ENCODE peak calls at places on chromosomes 3 and 15, in eight cellular contexts. S, K, V, E, I, H, W and F are unnamed samples.

GRCh38 chr3:38647217-38647970 is 2.1 kb downstream of the SCN5A start:
- DNase-seq in S (no peak), K (no peak), V (no peak), E (no peak), I (no peak), H (no peak), W (no peak), F (no peak)

GRCh38 chr3:180747805-180748361 is 68.6 kb upstream of the CCDC39 start:
- DNase-seq in S (no peak), K (no peak), V (no peak), E (no peak), I (peak; percentile 37), H (no peak), W (no peak), F (no peak)

GRCh38 chr3:184635126-184635525 is 73.5 kb downstream of the EPHB3 start:
- DNase-seq in S (no peak), K (peak; percentile 72), V (no peak), E (no peak), I (no peak), H (no peak), W (no peak), F (no peak)

GRCh38 chr3:127779747-127780146 is 42.6 kb downstream of the MGLL start:
- DNase-seq in S (no peak), K (no peak), V (no peak), E (peak; percentile 50), I (no peak), H (no peak), W (no peak), F (no peak)

GRCh38 chr3:169813757-169814517 is 1.2 kb upstream of the LRRC34 start:
- DNase-seq in S (no peak), K (no peak), V (peak; percentile 91), E (no peak), I (peak; percentile 25), H (no peak), W (no peak), F (peak; percentile 60)

GRCh38 chr3:151976211-151977050 is 103.0 kb downstream of the SUCNR1 start:
- DNase-seq in S (no peak), K (no peak), V (no peak), E (peak; percentile 96), I (peak; percentile 15), H (no peak), W (peak; percentile 37), F (no peak)

GRCh38 chr3:8606666-8607065 is 37.9 kb downstream of the SSUH2 start:
- DNase-seq in S (no peak), K (no peak), V (no peak), E (peak; percentile 9), I (no peak), H (no peak), W (no peak), F (no peak)

GRCh38 chr3:29486087-29486486 is 205.2 kb downstream of the RBMS3 start:
- DNase-seq in S (no peak), K (no peak), V (no peak), E (peak; percentile 52), I (no peak), H (no peak), W (peak; percentile 13), F (no peak)

GRCh38 chr3:188830955-188831354 is 340.8 kb upstream of the TPRG1 start:
- DNase-seq in S (no peak), K (no peak), V (peak; percentile 3), E (no peak), I (no peak), H (no peak), W (no peak), F (no peak)

GRCh38 chr15:35764661-35765519 is 218.9 kb upstream of the DPH6 start:
- DNase-seq in S (no peak), K (no peak), V (no peak), E (no peak), I (no peak), H (no peak), W (no peak), F (no peak)

GRCh38 chr3:54427951-54428871 is 305.9 kb downstream of the CACNA2D3 start:
- DNase-seq in S (no peak), K (no peak), V (peak; percentile 57), E (peak; percentile 65), I (peak; percentile 80), H (peak; percentile 40), W (peak; percentile 17), F (no peak)

GRCh38 chr15:73899197-73900128 is 26.1 kb downstream of the TBC1D21 start:
- DNase-seq in S (no peak), K (no peak), V (no peak), E (no peak), I (no peak), H (no peak), W (no peak), F (no peak)

GRCh38 chr3:194129581-194130133 is 6.3 kb upstream of the HES1 start:
- DNase-seq in S (no peak), K (no peak), V (no peak), E (peak; percentile 72), I (peak; percentile 83), H (peak; percentile 38), W (no peak), F (no peak)

GRCh38 chr3:155032918-155033317 is 47.2 kb upstream of the MME start:
- DNase-seq in S (no peak), K (no peak), V (no peak), E (peak; percentile 62), I (no peak), H (no peak), W (no peak), F (no peak)

GRCh38 chr3:107660316-107660976 is 137.7 kb downstream of the BBX start:
- DNase-seq in S (no peak), K (no peak), V (peak; percentile 59), E (peak; percentile 61), I (peak; percentile 57), H (no peak), W (no peak), F (no peak)

GRCh38 chr3:40584625-40585189 is 59.9 kb downstream of the ZNF621 start:
- DNase-seq in S (peak; percentile 36), K (peak; percentile 94), V (peak; percentile 68), E (peak; percentile 74), I (peak; percentile 94), H (peak; percentile 91), W (peak; percentile 40), F (peak; percentile 32)

GRCh38 chr3:188076176-188076575 is 77.8 kb upstream of the LPP start:
- DNase-seq in S (no peak), K (no peak), V (no peak), E (no peak), I (no peak), H (peak; percentile 26), W (no peak), F (no peak)

GRCh38 chr3:138941259-138941885 is 5.6 kb downstream of the FOXL2 start:
- DNase-seq in S (no peak), K (no peak), V (peak; percentile 27), E (peak; percentile 43), I (peak; percentile 61), H (no peak), W (peak; percentile 57), F (no peak)

GRCh38 chr3:83890039-83890762 is 1068.6 kb upstream of the CADM2 start:
- DNase-seq in S (no peak), K (no peak), V (no peak), E (peak; percentile 10), I (no peak), H (no peak), W (no peak), F (no peak)

GRCh38 chr3:100634493-100635272 is 25.3 kb downstream of the ADGRG7 start:
- DNase-seq in S (no peak), K (no peak), V (peak; percentile 17), E (peak; percentile 33), I (peak; percentile 49), H (peak; percentile 15), W (no peak), F (no peak)

GRCh38 chr3:139101396-139101795 is 56.7 kb upstream of the PRR23C start:
- DNase-seq in S (no peak), K (no peak), V (peak; percentile 28), E (no peak), I (no peak), H (no peak), W (no peak), F (no peak)

GRCh38 chr3:153097213-153097612 is 64.8 kb upstream of the RAP2B start:
- DNase-seq in S (no peak), K (no peak), V (no peak), E (no peak), I (no peak), H (no peak), W (no peak), F (no peak)

GRCh38 chr3:48418140-48418539 is 11.7 kb downstream of the PLXNB1 start:
- DNase-seq in S (no peak), K (peak; percentile 35), V (no peak), E (no peak), I (no peak), H (no peak), W (no peak), F (no peak)

GRCh38 chr3:126261037-126261436 is 80.7 kb upstream of the ALDH1L1 start:
- DNase-seq in S (peak; percentile 31), K (peak; percentile 70), V (peak; percentile 87), E (peak; percentile 47), I (peak; percentile 55), H (peak; percentile 77), W (no peak), F (no peak)

GRCh38 chr3:126258670-126259069 is 78.3 kb upstream of the ALDH1L1 start:
- DNase-seq in S (no peak), K (peak; percentile 45), V (peak; percentile 83), E (no peak), I (no peak), H (no peak), W (no peak), F (no peak)

GRCh38 chr3:126257984-126258383 is 77.6 kb upstream of the ALDH1L1 start:
- DNase-seq in S (no peak), K (no peak), V (no peak), E (no peak), I (no peak), H (no peak), W (no peak), F (no peak)

GRCh38 chr3:126262227-126262626 is 81.8 kb upstream of the ALDH1L1 start:
- DNase-seq in S (no peak), K (no peak), V (no peak), E (no peak), I (no peak), H (no peak), W (no peak), F (no peak)

GRCh38 chr3:126259411-126260391 is 79.3 kb upstream of the ALDH1L1 start:
- DNase-seq in S (peak; percentile 36), K (peak; percentile 78), V (peak; percentile 35), E (no peak), I (peak; percentile 49), H (peak; percentile 50), W (no peak), F (no peak)
- H3K4me3 ChIP-seq in S (no peak overlapping the region), K (no peak overlapping the region), V (no peak overlapping the region), E (no peak overlapping the region), I (no peak overlapping the region), H (no peak overlapping the region), W (no peak overlapping the region), F (no peak overlapping the region)

GRCh38 chr15:76340802-76341365 is 4.3 kb downstream of the ISL2 start:
- DNase-seq in S (no peak), K (no peak), V (no peak), E (no peak), I (peak; percentile 35), H (no peak), W (no peak), F (no peak)
- H3K4me1 ChIP-seq in S (peaks cover 23% of the 10 kb centered on the region), K (peaks cover 33% of the 10 kb centered on the region), V (peaks cover 27% of the 10 kb centered on the region), E (peaks cover 46% of the 10 kb centered on the region), I (peaks cover 43% of the 10 kb centered on the region), H (peaks cover 4% of the 10 kb centered on the region), W (peaks cover 11% of the 10 kb centered on the region), F (peaks cover 66% of the 10 kb centered on the region)

GRCh38 chr15:85475711-85476110 is 95.3 kb downstream of the AKAP13 start:
- DNase-seq in S (no peak), K (no peak), V (peak; percentile 57), E (no peak), I (no peak), H (no peak), W (no peak), F (no peak)
- H3K4me3 ChIP-seq in S (no peak overlapping the region), K (no peak overlapping the region), V (peak overlapping the region; percentile 52), E (no peak overlapping the region), I (no peak overlapping the region), H (no peak overlapping the region), W (no peak overlapping the region), F (no peak overlapping the region)

GRCh38 chr15:78007965-78008886 is 69.3 kb downstream of the TBC1D2B start:
- DNase-seq in S (no peak), K (peak; percentile 86), V (no peak), E (no peak), I (no peak), H (peak; percentile 86), W (no peak), F (no peak)
- H3K4me1 ChIP-seq in S (peaks cover 15% of the 10 kb centered on the region), K (peaks cover 49% of the 10 kb centered on the region), V (no peaks in the 10 kb centered on the region), E (peaks cover 27% of the 10 kb centered on the region), I (peaks cover 20% of the 10 kb centered on the region), H (peaks cover 14% of the 10 kb centered on the region), W (peaks cover 28% of the 10 kb centered on the region), F (no peaks in the 10 kb centered on the region)